ENCODE peak calls at places on chromosomes 5 and 9, in five cellular contexts. J, Z, T, R and W are unnamed samples.

GRCh38 chr5:148857474-148857873 is 31.1 kb downstream of the ADRB2 start:
- DNase-seq in R (no peak), J (no peak), T (no peak), Z (no peak), W (no peak)

GRCh38 chr5:64292611-64293215 is 127.1 kb downstream of the RNF180 start:
- DNase-seq in J (no peak), Z (no peak), R (no peak), T (peak), W (no peak)

GRCh38 chr5:136309932-136310598 is 55.3 kb downstream of the TRPC7 start:
- DNase-seq in J (no peak), R (no peak), T (no peak), Z (no peak), W (no peak)

GRCh38 chr9:2725126-2725525 is 7.8 kb downstream of the KCNV2 start:
- DNase-seq in T (no peak), J (no peak), Z (no peak), R (peak), W (no peak)

GRCh38 chr5:37696190-37697021 is 143.4 kb downstream of the GDNF start:
- DNase-seq in Z (no peak), T (no peak), R (peak), J (no peak), W (no peak)

GRCh38 chr5:177476531-177477233 is 3.2 kb upstream of the DBN1 start:
- DNase-seq in J (no peak), Z (no peak), R (no peak), T (peak), W (no peak)

GRCh38 chr5:138032572-138033274 is at the start of gene FAM13B:
- DNase-seq in R (peak), T (peak), Z (peak), J (peak), W (peak)

GRCh38 chr9:88303785-88304495 is 84.3 kb upstream of the SPIN1 start:
- DNase-seq in J (no peak), T (peak), Z (no peak), R (peak), W (no peak)

GRCh38 chr9:100515578-100516494 is 42.9 kb downstream of the TMEFF1 start:
- DNase-seq in T (peak), J (no peak), R (peak), Z (no peak), W (no peak)

GRCh38 chr5:67163231-67163756 is 33.3 kb downstream of the CD180 start:
- DNase-seq in R (no peak), T (no peak), Z (no peak), J (peak), W (no peak)

GRCh38 chr5:40428129-40428528 is 251.6 kb upstream of the PTGER4 start:
- DNase-seq in Z (no peak), T (peak), J (no peak), R (peak), W (no peak)

GRCh38 chr5:159096555-159097460 is 2.9 kb downstream of the EBF1 start:
- DNase-seq in J (peak), Z (no peak), R (no peak), T (no peak), W (peak)

GRCh38 chr5:150398432-150399157 is 14.1 kb downstream of the CD74 start:
- DNase-seq in R (peak), Z (no peak), J (peak), T (no peak), W (no peak)

GRCh38 chr5:171309526-171310333 is 682 bp downstream of the TLX3 start:
- DNase-seq in Z (no peak), J (peak), R (peak), T (no peak), W (no peak)

GRCh38 chr5:146588331-146588730 is 72.3 kb upstream of the GPR151 start:
- DNase-seq in Z (no peak), T (peak), R (peak), J (no peak), W (no peak)

GRCh38 chr5:167489202-167489601 is 802.2 kb upstream of the WWC1 start:
- DNase-seq in R (no peak), T (peak), Z (no peak), J (no peak), W (no peak)

GRCh38 chr9:98361645-98362044 is 106.2 kb upstream of the TBC1D2 start:
- DNase-seq in T (no peak), J (no peak), R (no peak), Z (no peak), W (no peak)

GRCh38 chr5:68431181-68431580 is 215.6 kb downstream of the PIK3R1 start:
- DNase-seq in J (no peak), R (no peak), Z (no peak), T (no peak), W (no peak)

GRCh38 chr9:124760719-124761118 is 10.4 kb downstream of the NR6A1 start:
- DNase-seq in Z (no peak), J (peak), R (no peak), T (no peak), W (no peak)

GRCh38 chr9:134916161-134916665 is 1.5 kb downstream of the FCN1 start:
- DNase-seq in R (no peak), J (no peak), T (no peak), Z (no peak), W (no peak)

GRCh38 chr5:73390989-73391388 is 57.6 kb downstream of the FOXD1 start:
- DNase-seq in T (peak), Z (no peak), J (no peak), R (no peak), W (no peak)

GRCh38 chr5:56175465-56175864 is 57.7 kb downstream of the ANKRD55 start:
- DNase-seq in Z (peak), R (peak), T (peak), J (no peak), W (peak)

GRCh38 chr5:139850423-139851016 is 54.9 kb downstream of the PSD2 start:
- DNase-seq in T (no peak), R (no peak), J (no peak), Z (no peak), W (no peak)

GRCh38 chr9:132586830-132587483 is 4.6 kb downstream of the BARHL1 start:
- DNase-seq in J (no peak), R (no peak), T (no peak), Z (no peak), W (no peak)

GRCh38 chr9:89442981-89443817 is 54.7 kb downstream of the SEMA4D start:
- DNase-seq in J (no peak), R (no peak), T (peak), Z (no peak), W (no peak)

GRCh38 chr9:126521089-126521488 is 92.6 kb upstream of the LMX1B start:
- DNase-seq in T (no peak), J (no peak), R (no peak), Z (no peak), W (no peak)

GRCh38 chr5:59238126-59238902 is 655.2 kb downstream of the PDE4D start:
- DNase-seq in T (no peak), R (no peak), J (no peak), Z (no peak), W (no peak)

GRCh38 chr5:107257885-107258520 is 412.7 kb downstream of the EFNA5 start:
- DNase-seq in Z (no peak), J (no peak), R (no peak), T (no peak), W (no peak)

GRCh38 chr9:135574943-135575342 is 13.4 kb downstream of the PAEP start:
- DNase-seq in J (no peak), Z (no peak), T (no peak), R (no peak), W (no peak)

GRCh38 chr5:176133289-176133870 is 104.8 kb upstream of the SIMC1 start:
- DNase-seq in T (no peak), Z (no peak), R (no peak), J (peak), W (no peak)

GRCh38 chr9:134208310-134208841 is 44.0 kb upstream of the RNU6ATAC start:
- DNase-seq in Z (no peak), R (no peak), T (no peak), J (no peak), W (no peak)

GRCh38 chr5:179781846-179782245 is 11.9 kb upstream of the LTC4S start:
- DNase-seq in T (no peak), R (no peak), Z (no peak), J (no peak), W (no peak)

GRCh38 chr9:90546200-90546599 is 96.4 kb downstream of the DIRAS2 start:
- DNase-seq in Z (no peak), J (no peak), T (peak), R (peak), W (peak)

GRCh38 chr5:24363789-24364534 is 280.8 kb downstream of the CDH10 start:
- DNase-seq in T (no peak), Z (no peak), R (no peak), J (no peak), W (no peak)

GRCh38 chr9:137168907-137169763 is 716 bp downstream of the LRRC26 start:
- DNase-seq in J (peak), Z (no peak), R (peak), T (peak), W (peak)

DNA sequence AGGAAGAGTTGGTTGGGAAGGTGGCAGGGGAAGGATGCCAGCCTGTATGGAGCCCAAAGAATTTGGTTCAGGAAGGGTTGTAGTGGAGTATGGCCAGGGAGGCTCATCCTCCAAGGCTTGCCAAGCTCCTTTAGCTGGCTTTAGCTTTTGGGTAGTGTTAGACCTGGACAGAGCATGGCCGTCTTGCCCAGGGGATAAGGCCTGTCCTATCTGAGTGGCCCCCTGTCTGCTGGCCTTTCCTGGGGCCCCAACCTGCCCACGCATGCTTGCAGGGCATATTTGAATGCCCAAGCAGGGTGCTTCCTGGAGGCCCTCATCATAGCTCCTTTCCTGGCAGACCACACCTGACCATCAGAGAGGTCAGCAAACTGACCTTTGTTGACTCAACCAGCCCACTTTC is 227.7 kb downstream of the CDH12 start:
- DNase-seq in R (no peak), T (no peak), J (no peak), Z (no peak), W (no peak)
- H3K23ac ChIP-seq in R (no peak), T (no peak), J (no peak), Z (no peak), W (no peak)

GRCh38 chr5:134906811-134907210 is 1.9 kb downstream of the PCBD2 start:
- DNase-seq in R (no peak), T (no peak), Z (no peak), J (no peak), W (no peak)

GRCh38 chr5:134905246-134905996 is 490 bp downstream of the PCBD2 start:
- DNase-seq in T (peak), R (peak), J (no peak), Z (no peak), W (peak)

GRCh38 chr5:134904621-134905245 is at the start of gene PCBD2:
- DNase-seq in R (peak), T (peak), J (peak), Z (peak), W (peak)

GRCh38 chr5:134902071-134902801 is 2.7 kb upstream of the PCBD2 start:
- DNase-seq in T (no peak), R (no peak), J (no peak), Z (no peak), W (no peak)
- H2BK12ac ChIP-seq in T (no peak), R (no peak), J (no peak), Z (no peak), W (no peak)

GRCh38 chr5:126422994-126423788 is at the start of gene GRAMD2B:
- DNase-seq in Z (peak), T (peak), J (peak), R (peak), W (peak)
- H3K23ac ChIP-seq in Z (no peak), T (peak), J (no peak), R (no peak), W (peak)

GRCh38 chr9:33272061-33272460 is 7.2 kb downstream of the CHMP5 start:
- DNase-seq in R (no peak), Z (no peak), T (no peak), J (no peak), W (no peak)
- H2BK12ac ChIP-seq in R (no peak), Z (no peak), T (no peak), J (no peak), W (no peak)

GRCh38 chr5:95941756-95942155 is 19.9 kb downstream of the ELL2 start:
- DNase-seq in T (peak), Z (no peak), J (no peak), R (no peak), W (no peak)

GRCh38 chr5:95942414-95942813 is 19.2 kb downstream of the ELL2 start:
- DNase-seq in T (no peak), Z (no peak), R (no peak), J (no peak), W (no peak)

GRCh38 chr5:95942968-95943367 is 18.7 kb downstream of the ELL2 start:
- DNase-seq in T (no peak), Z (no peak), J (no peak), R (no peak), W (no peak)

GRCh38 chr5:95949810-95950209 is 11.8 kb downstream of the ELL2 start:
- DNase-seq in T (no peak), J (no peak), Z (no peak), R (no peak), W (no peak)

GRCh38 chr5:95946451-95946850 is 15.2 kb downstream of the ELL2 start:
- DNase-seq in J (no peak), R (no peak), Z (no peak), T (no peak), W (no peak)
- H3K23ac ChIP-seq in J (no peak), R (no peak), Z (no peak), T (no peak), W (no peak)

GRCh38 chr5:1128977-1129724 is 17.3 kb upstream of the SLC12A7 start:
- DNase-seq in Z (no peak), R (no peak), J (no peak), T (no peak), W (no peak)
- H2BK12ac ChIP-seq in Z (no peak), R (no peak), J (no peak), T (peak), W (peak)

DNA sequence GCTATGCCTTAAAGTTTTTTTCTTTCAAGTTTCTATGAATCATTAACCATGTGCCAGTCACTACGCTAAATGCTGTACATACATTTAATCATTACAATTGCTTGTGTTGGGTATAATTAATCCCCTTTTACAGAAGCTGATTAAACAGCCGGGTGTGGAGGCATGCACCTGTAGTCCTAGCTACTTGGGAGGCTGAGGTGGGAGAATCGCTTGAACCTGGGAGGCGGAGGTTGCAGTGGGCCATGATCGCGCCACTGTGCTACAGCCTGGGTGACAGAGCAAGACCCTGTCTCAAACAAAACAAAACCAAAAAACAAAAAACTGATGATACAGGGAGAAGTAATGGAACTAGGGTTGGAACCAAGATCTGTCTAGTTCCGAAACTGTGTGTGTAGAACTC is 1.2 kb upstream of the UBE2R2 start:
- DNase-seq in R (no peak), J (no peak), T (no peak), Z (no peak), W (no peak)
- H3K23ac ChIP-seq in R (no peak), J (no peak), T (no peak), Z (no peak), W (no peak)

DNA sequence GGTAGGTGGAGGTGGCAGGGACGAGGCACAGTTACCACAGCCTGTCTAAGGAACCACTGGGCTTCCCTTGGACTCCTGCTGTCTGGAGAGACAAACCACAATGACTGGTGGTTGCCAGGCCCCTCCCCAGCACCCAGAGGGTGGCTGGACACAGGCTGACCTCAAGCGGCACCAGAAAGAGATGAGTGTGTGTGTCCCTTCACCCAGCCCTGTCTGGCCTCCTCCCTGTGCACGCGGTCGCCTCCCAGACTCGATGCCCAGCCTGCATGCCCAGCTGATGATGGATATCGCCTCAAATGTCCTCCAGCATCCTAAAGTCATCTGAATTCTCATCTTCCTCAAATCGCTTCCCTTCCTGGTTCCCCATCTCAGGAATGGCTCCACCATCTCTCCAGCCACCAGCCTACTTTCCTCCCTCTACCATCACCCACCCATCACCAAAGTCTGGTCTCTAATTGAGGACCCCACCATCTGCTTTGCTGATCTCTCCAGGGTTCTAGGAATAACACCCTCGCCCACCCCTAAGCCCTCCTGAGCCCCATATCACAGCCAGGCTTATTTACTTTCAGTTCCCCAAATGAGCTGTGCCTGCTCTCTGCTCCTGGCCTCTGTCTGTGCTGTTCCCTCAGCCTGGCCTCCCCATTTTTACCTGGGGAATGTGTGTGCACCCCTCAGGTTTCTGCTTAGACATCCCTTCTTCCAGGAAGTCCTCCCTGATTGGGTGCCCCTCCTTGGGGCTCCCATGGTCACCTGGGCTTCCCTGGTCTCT is 52.5 kb upstream of the GGTA1 start:
- DNase-seq in R (no peak), T (no peak), Z (no peak), J (no peak), W (no peak)
- H2BK12ac ChIP-seq in R (no peak), T (no peak), Z (peak), J (no peak), W (no peak)

GRCh38 chr5:115336201-115336720 is 39.8 kb upstream of the CCDC112 start:
- DNase-seq in R (peak), T (no peak), J (no peak), Z (no peak), W (no peak)

GRCh38 chr5:115342593-115343377 is 46.3 kb upstream of the CCDC112 start:
- DNase-seq in R (no peak), Z (no peak), T (no peak), J (no peak), W (no peak)

GRCh38 chr5:115337882-115338281 is 41.4 kb upstream of the CCDC112 start:
- DNase-seq in J (no peak), R (peak), Z (no peak), T (no peak), W (no peak)

GRCh38 chr5:115333164-115333563 is 36.7 kb upstream of the CCDC112 start:
- DNase-seq in R (no peak), Z (no peak), T (no peak), J (no peak), W (no peak)

DNA sequence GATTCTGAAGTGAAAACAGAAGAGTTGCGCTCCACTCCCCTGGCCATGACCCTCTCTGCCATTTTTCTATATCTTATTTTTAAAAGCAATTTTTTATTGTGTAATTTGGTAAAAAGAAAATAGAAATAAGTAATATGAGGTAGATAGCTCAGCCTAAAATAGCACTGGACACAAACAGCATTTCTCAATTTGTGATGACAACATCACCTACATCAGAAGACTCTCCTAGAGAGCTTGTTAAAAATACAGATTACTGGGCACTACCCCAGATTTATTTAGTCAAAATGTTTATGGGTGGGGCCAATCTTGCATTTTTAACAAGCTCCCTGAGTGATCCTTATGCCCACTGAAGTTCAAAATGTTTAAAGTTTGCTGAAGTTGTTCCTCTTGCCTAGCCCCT is 40.5 kb upstream of the CCDC112 start:
- DNase-seq in T (no peak), R (no peak), Z (no peak), J (no peak), W (no peak)
- H3K23ac ChIP-seq in T (no peak), R (no peak), Z (no peak), J (no peak), W (no peak)

GRCh38 chr9:123649909-123650308 is 280.0 kb downstream of the DENND1A start:
- DNase-seq in Z (no peak), J (no peak), R (no peak), T (no peak), W (no peak)
- H2BK12ac ChIP-seq in Z (no peak), J (no peak), R (no peak), T (no peak), W (no peak)